ENCODE peak calls at places on chromosome 15, in four cellular contexts. One of them, this sample, is unnamed.
A peak's percentile ranks its signal among the peaks of the same experiment; 100 is the strongest.

GRCh38 chr15:77527831-77528231 is 104.9 kb downstream of the LINGO1 start:
- DNase-seq in iris pigment epithelial cell: no peak
- DNase-seq in cardiac muscle cell: no peak
- DNase-seq in Calu3: no peak
- DNase-seq in this sample: no peak

GRCh38 chr15:62469478-62469873 is 304.4 kb upstream of the C2CD4B start:
- DNase-seq in Calu3: no peak
- DNase-seq in iris pigment epithelial cell: peak; percentile 36
- DNase-seq in cardiac muscle cell: peak; percentile 38
- DNase-seq in this sample: no peak

GRCh38 chr15:77625376-77625775 is 7.3 kb downstream of the LINGO1 start:
- DNase-seq in iris pigment epithelial cell: no peak
- DNase-seq in cardiac muscle cell: no peak
- DNase-seq in Calu3: no peak
- DNase-seq in this sample: no peak

GRCh38 chr15:96261575-96262034 is 68.9 kb upstream of the NR2F2 start:
- DNase-seq in cardiac muscle cell: no peak
- DNase-seq in Calu3: no peak
- DNase-seq in iris pigment epithelial cell: no peak
- DNase-seq in this sample: no peak

GRCh38 chr15:71940004-71940588 is 129.7 kb downstream of the NR2E3 start:
- DNase-seq in Calu3: no peak
- DNase-seq in iris pigment epithelial cell: peak; percentile 10
- DNase-seq in cardiac muscle cell: no peak
- DNase-seq in this sample: no peak

GRCh38 chr15:97301166-97301565 is 659.3 kb upstream of the ARRDC4 start:
- DNase-seq in cardiac muscle cell: no peak
- DNase-seq in Calu3: no peak
- DNase-seq in iris pigment epithelial cell: no peak
- DNase-seq in this sample: no peak

GRCh38 chr15:29589975-29590374 is 232.3 kb downstream of the TJP1 start:
- DNase-seq in iris pigment epithelial cell: no peak
- DNase-seq in cardiac muscle cell: no peak
- DNase-seq in Calu3: no peak
- DNase-seq in this sample: no peak

GRCh38 chr15:26888761-26889160 is 21.9 kb downstream of the GABRA5 start:
- DNase-seq in iris pigment epithelial cell: no peak
- DNase-seq in Calu3: no peak
- DNase-seq in cardiac muscle cell: no peak
- DNase-seq in this sample: no peak

GRCh38 chr15:79130535-79131130 is 40.1 kb upstream of the RASGRF1 start:
- DNase-seq in Calu3: no peak
- DNase-seq in cardiac muscle cell: no peak
- DNase-seq in iris pigment epithelial cell: no peak
- DNase-seq in this sample: no peak

GRCh38 chr15:93454788-93455187 is 365.8 kb upstream of the RGMA start:
- DNase-seq in Calu3: no peak
- DNase-seq in iris pigment epithelial cell: no peak
- DNase-seq in cardiac muscle cell: no peak
- DNase-seq in this sample: no peak

GRCh38 chr15:33234019-33234418 is 39.5 kb upstream of the FMN1 start:
- DNase-seq in iris pigment epithelial cell: peak; percentile 62
- DNase-seq in Calu3: peak; percentile 1
- DNase-seq in cardiac muscle cell: peak; percentile 49
- DNase-seq in this sample: no peak

GRCh38 chr15:100671858-100672543 is 69.6 kb downstream of the ASB7 start:
- DNase-seq in iris pigment epithelial cell: peak; percentile 32
- DNase-seq in Calu3: peak; percentile 78
- DNase-seq in cardiac muscle cell: peak; percentile 68
- DNase-seq in this sample: no peak

GRCh38 chr15:74209997-74210573 is 7.5 kb upstream of the STRA6 start:
- DNase-seq in cardiac muscle cell: peak; percentile 95
- DNase-seq in Calu3: no peak
- DNase-seq in iris pigment epithelial cell: peak; percentile 88
- DNase-seq in this sample: no peak

GRCh38 chr15:98840010-98840409 is 167.6 kb downstream of the PGPEP1L start:
- DNase-seq in Calu3: no peak
- DNase-seq in cardiac muscle cell: no peak
- DNase-seq in iris pigment epithelial cell: no peak
- DNase-seq in this sample: no peak

GRCh38 chr15:75809986-75810750 is 33.1 kb upstream of the UBE2Q2 start:
- DNase-seq in iris pigment epithelial cell: peak; percentile 30
- DNase-seq in Calu3: peak; percentile 60
- DNase-seq in cardiac muscle cell: peak; percentile 48
- DNase-seq in this sample: no peak

GRCh38 chr15:73678498-73678897 is 5.7 kb upstream of the CD276 start:
- DNase-seq in Calu3: no peak
- DNase-seq in iris pigment epithelial cell: no peak
- DNase-seq in cardiac muscle cell: no peak
- DNase-seq in this sample: no peak

GRCh38 chr15:76059320-76060097 is at the start of gene TMEM266:
- DNase-seq in cardiac muscle cell: peak; percentile 20
- DNase-seq in iris pigment epithelial cell: peak; percentile 16
- DNase-seq in Calu3: peak; percentile 57
- DNase-seq in this sample: no peak

GRCh38 chr15:69225355-69226027 is 65.1 kb downstream of the GLCE start:
- DNase-seq in Calu3: no peak
- DNase-seq in iris pigment epithelial cell: peak; percentile 58
- DNase-seq in cardiac muscle cell: peak; percentile 74
- DNase-seq in this sample: no peak

GRCh38 chr15:47288794-47289193 is 428.5 kb upstream of the SEMA6D start:
- DNase-seq in Calu3: no peak
- DNase-seq in cardiac muscle cell: no peak
- DNase-seq in iris pigment epithelial cell: no peak
- DNase-seq in this sample: no peak

GRCh38 chr15:41557673-41558399 is 1.2 kb upstream of the TYRO3 start:
- DNase-seq in Calu3: peak; percentile 54
- DNase-seq in iris pigment epithelial cell: peak; percentile 74
- DNase-seq in cardiac muscle cell: peak; percentile 85
- DNase-seq in this sample: peak; percentile 59

GRCh38 chr15:100958326-100959065 is 39.3 kb downstream of the LRRK1 start:
- DNase-seq in Calu3: no peak
- DNase-seq in iris pigment epithelial cell: peak; percentile 69
- DNase-seq in cardiac muscle cell: peak; percentile 59
- DNase-seq in this sample: no peak

GRCh38 chr15:59367022-59367451 is 5.6 kb downstream of the MYO1E start:
- DNase-seq in Calu3: no peak
- DNase-seq in iris pigment epithelial cell: peak; percentile 44
- DNase-seq in cardiac muscle cell: peak; percentile 62
- DNase-seq in this sample: no peak

GRCh38 chr15:31328999-31329639 is 2.5 kb downstream of the KLF13 start:
- DNase-seq in iris pigment epithelial cell: no peak
- DNase-seq in Calu3: peak; percentile 4
- DNase-seq in cardiac muscle cell: no peak
- DNase-seq in this sample: no peak

GRCh38 chr15:89630974-89631901 is 24.0 kb downstream of the KIF7 start:
- DNase-seq in cardiac muscle cell: no peak
- DNase-seq in Calu3: no peak
- DNase-seq in iris pigment epithelial cell: no peak
- DNase-seq in this sample: no peak

GRCh38 chr15:73331991-73332925 is 36.5 kb downstream of the HCN4 start:
- DNase-seq in Calu3: no peak
- DNase-seq in iris pigment epithelial cell: no peak
- DNase-seq in cardiac muscle cell: no peak
- DNase-seq in this sample: no peak

GRCh38 chr15:28132524-28133275 is 33.6 kb upstream of the OCA2 start:
- DNase-seq in iris pigment epithelial cell: peak; percentile 78
- DNase-seq in Calu3: no peak
- DNase-seq in cardiac muscle cell: peak; percentile 36
- DNase-seq in this sample: no peak

GRCh38 chr15:25169318-25169717 is 214.5 kb downstream of the SNRPN start:
- DNase-seq in Calu3: no peak
- DNase-seq in cardiac muscle cell: no peak
- DNase-seq in iris pigment epithelial cell: no peak
- DNase-seq in this sample: no peak

GRCh38 chr15:39455502-39455991 is 125.3 kb upstream of the THBS1 start:
- DNase-seq in Calu3: no peak
- DNase-seq in iris pigment epithelial cell: peak; percentile 85
- DNase-seq in cardiac muscle cell: peak; percentile 72
- DNase-seq in this sample: no peak

GRCh38 chr15:34365836-34366235 is 1.2 kb downstream of the LPCAT4 start:
- DNase-seq in Calu3: no peak
- DNase-seq in cardiac muscle cell: no peak
- DNase-seq in iris pigment epithelial cell: no peak
- DNase-seq in this sample: no peak

GRCh38 chr15:43749690-43750345 is 3.6 kb downstream of the PDIA3 start:
- DNase-seq in cardiac muscle cell: peak; percentile 10
- DNase-seq in Calu3: no peak
- DNase-seq in iris pigment epithelial cell: no peak
- DNase-seq in this sample: no peak

GRCh38 chr15:93236924-93237323 is 147.9 kb upstream of the RGMA start:
- DNase-seq in Calu3: no peak
- DNase-seq in cardiac muscle cell: no peak
- DNase-seq in iris pigment epithelial cell: no peak
- DNase-seq in this sample: no peak

GRCh38 chr15:34436126-34436955 is 1.3 kb downstream of the GOLGA8A start:
- DNase-seq in cardiac muscle cell: no peak
- DNase-seq in Calu3: no peak
- DNase-seq in iris pigment epithelial cell: peak; percentile 5
- DNase-seq in this sample: no peak

GRCh38 chr15:36688310-36689102 is 109.1 kb downstream of the CDIN1 start:
- DNase-seq in Calu3: no peak
- DNase-seq in iris pigment epithelial cell: peak; percentile 54
- DNase-seq in cardiac muscle cell: peak; percentile 15
- DNase-seq in this sample: no peak

GRCh38 chr15:72169921-72170611 is 27.5 kb downstream of the GRAMD2A start:
- DNase-seq in cardiac muscle cell: no peak
- DNase-seq in iris pigment epithelial cell: no peak
- DNase-seq in Calu3: no peak
- DNase-seq in this sample: no peak

GRCh38 chr15:22918056-22918455 is 62.1 kb downstream of the CYFIP1 start:
- DNase-seq in Calu3: no peak
- DNase-seq in cardiac muscle cell: no peak
- DNase-seq in iris pigment epithelial cell: peak; percentile 57
- DNase-seq in this sample: no peak

GRCh38 chr15:25093455-25094029 is 138.8 kb downstream of the SNRPN start:
- DNase-seq in cardiac muscle cell: no peak
- DNase-seq in Calu3: no peak
- DNase-seq in iris pigment epithelial cell: no peak
- DNase-seq in this sample: no peak

GRCh38 chr15:73333001-73333400 is 35.8 kb downstream of the HCN4 start:
- DNase-seq in Calu3: no peak
- DNase-seq in cardiac muscle cell: no peak
- DNase-seq in iris pigment epithelial cell: no peak
- DNase-seq in this sample: no peak

GRCh38 chr15:67907175-67907723 is 67.4 kb upstream of the RNU6-1 start:
- DNase-seq in cardiac muscle cell: no peak
- DNase-seq in iris pigment epithelial cell: no peak
- DNase-seq in Calu3: no peak
- DNase-seq in this sample: no peak

GRCh38 chr15:41568350-41569017 is 9.5 kb downstream of the TYRO3 start:
- DNase-seq in cardiac muscle cell: peak; percentile 92
- DNase-seq in iris pigment epithelial cell: peak; percentile 32
- DNase-seq in Calu3: peak; percentile 6
- DNase-seq in this sample: no peak

This sample was measured in activated T-cell treated with anti-CD3 and anti-CD28 coated beads for 1 hour.